ENCODE peak calls at places on chromosomes 7 and 10, in six cellular contexts. Z is HepG2, G is astrocyte, X is trophoblast cell, S is PC-3, E is mammary epithelial cell. F is an unnamed sample.

GRCh38 chr10:9018161-9018843 is 963.8 kb downstream of the GATA3 start:
- DNase-seq in Z (no peak), S (no peak), G (no peak), E (no peak), X (no peak), F (no peak)

GRCh38 chr10:90352288-90352687 is 505.6 kb downstream of the HTR7 start:
- DNase-seq in S (no peak), E (no peak), G (no peak), Z (no peak), X (no peak), F (peak)

GRCh38 chr7:70006411-70006920 is 408.2 kb downstream of the AUTS2 start:
- DNase-seq in X (no peak), E (no peak), Z (no peak), G (no peak), S (no peak), F (no peak)

GRCh38 chr7:135845415-135846075 is 96.9 kb upstream of the FAM180A start:
- DNase-seq in G (no peak), Z (no peak), X (no peak), E (no peak), S (no peak), F (no peak)

GRCh38 chr10:127346604-127347003 is 150.2 kb upstream of the INSYN2A start:
- DNase-seq in E (no peak), S (no peak), Z (no peak), G (no peak), X (peak), F (no peak)

GRCh38 chr7:32335107-32335506 is 155.1 kb downstream of the LSM5 start:
- DNase-seq in G (no peak), E (peak), Z (no peak), X (no peak), S (peak), F (no peak)

GRCh38 chr10:76354349-76354748 is 922.9 kb downstream of the LRMDA start:
- DNase-seq in S (no peak), Z (no peak), G (no peak), X (no peak), E (no peak), F (no peak)

GRCh38 chr7:41198502-41198901 is 504.4 kb downstream of the INHBA start:
- DNase-seq in G (no peak), Z (no peak), E (no peak), S (no peak), X (no peak), F (no peak)

GRCh38 chr7:150848561-150849115 is 3.7 kb upstream of the AOC1 start:
- DNase-seq in E (no peak), X (no peak), S (no peak), Z (no peak), G (no peak), F (no peak)

GRCh38 chr7:28984631-28985030 is 26.5 kb upstream of the TRIL start:
- DNase-seq in E (peak), Z (no peak), X (no peak), G (peak), S (peak), F (no peak)

GRCh38 chr7:140924019-140924820 is 509 bp downstream of the BRAF start:
- DNase-seq in S (peak), G (peak), E (peak), X (peak), Z (peak), F (peak)

GRCh38 chr7:1647961-1648631 is 22.0 kb upstream of the ELFN1 start:
- DNase-seq in E (no peak), G (no peak), S (no peak), X (no peak), Z (no peak), F (no peak)

GRCh38 chr10:131196176-131196885 is 115.2 kb downstream of the TCERG1L start:
- DNase-seq in X (no peak), G (no peak), S (no peak), Z (no peak), E (no peak), F (no peak)

GRCh38 chr10:124648738-124649137 is 95.4 kb downstream of the FAM53B start:
- DNase-seq in Z (no peak), E (peak), S (no peak), X (no peak), G (peak), F (peak)

GRCh38 chr10:124649209-124649608 is 95.0 kb downstream of the FAM53B start:
- DNase-seq in Z (no peak), S (no peak), G (no peak), E (no peak), X (no peak), F (no peak)

GRCh38 chr10:124647421-124648130 is 96.6 kb downstream of the FAM53B start:
- DNase-seq in S (peak), Z (peak), X (no peak), E (peak), G (no peak), F (no peak)

GRCh38 chr10:124646483-124647352 is 97.5 kb downstream of the FAM53B start:
- DNase-seq in Z (peak), S (no peak), G (peak), X (no peak), E (no peak), F (peak)

DNA sequence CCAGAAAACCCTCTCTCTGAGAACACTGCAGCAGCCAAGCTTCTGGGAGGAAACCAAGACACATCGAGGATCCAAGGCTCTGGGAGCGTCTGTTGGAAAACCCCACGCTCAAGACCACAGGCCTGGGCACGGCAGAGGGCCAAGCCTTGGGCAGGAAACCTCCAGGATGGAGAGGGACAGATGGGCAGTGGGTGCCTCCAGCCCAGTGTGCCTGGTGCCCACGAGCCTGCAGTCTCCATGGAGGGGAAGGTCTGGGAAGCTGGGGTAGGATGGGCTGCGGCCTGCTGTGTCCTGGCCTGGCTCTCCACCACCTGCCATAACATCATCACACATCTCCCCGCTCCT is 96.1 kb downstream of the FAM53B start:
- DNase-seq in X (no peak), S (no peak), E (no peak), G (no peak), Z (no peak), F (no peak)
- H2AFZ ChIP-seq in X (no peak), S (no peak), E (peak), G (no peak), Z (no peak), F (no peak)

GRCh38 chr10:113983552-113983951 is 60.1 kb upstream of the ADRB1 start:
- DNase-seq in X (no peak), G (no peak), Z (no peak), S (no peak), E (no peak), F (no peak)

GRCh38 chr10:113985342-113985844 is 58.3 kb upstream of the ADRB1 start:
- DNase-seq in E (no peak), X (no peak), S (no peak), G (no peak), Z (no peak), F (no peak)

GRCh38 chr10:113980408-113981087 is 63.1 kb upstream of the ADRB1 start:
- DNase-seq in G (no peak), Z (no peak), X (no peak), S (peak), E (no peak), F (no peak)

GRCh38 chr10:113982296-113982695 is 61.4 kb upstream of the ADRB1 start:
- DNase-seq in Z (no peak), E (no peak), G (no peak), S (no peak), X (no peak), F (no peak)

DNA sequence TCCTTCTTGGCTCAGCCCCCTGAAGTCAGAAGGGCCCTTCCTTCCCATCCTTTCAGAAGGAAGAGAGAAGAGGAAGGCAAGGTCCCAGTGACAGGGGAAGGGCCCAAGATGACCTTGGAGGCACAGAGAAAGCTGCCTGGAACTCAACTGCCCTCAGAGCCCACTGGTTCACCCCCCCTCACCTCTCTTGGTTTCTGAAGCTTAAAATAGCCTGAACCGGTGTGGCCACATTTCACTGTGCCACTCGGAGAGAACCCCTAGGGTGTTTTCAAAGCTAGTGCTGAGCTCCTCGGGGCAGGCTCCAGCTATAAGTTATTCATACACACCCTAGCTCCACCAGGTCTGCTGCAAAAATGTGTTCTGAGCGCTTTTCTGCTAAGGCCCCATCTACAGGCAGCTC is 60.9 kb upstream of the ADRB1 start:
- DNase-seq in G (no peak), Z (no peak), E (no peak), S (peak), X (peak), F (peak)
- H2AFZ ChIP-seq in G (no peak), Z (no peak), E (no peak), S (no peak), X (peak), F (no peak)

GRCh38 chr10:28714401-28715053 is 37.2 kb downstream of the BAMBI start:
- DNase-seq in Z (peak), E (no peak), G (peak), S (no peak), X (no peak), F (no peak)
- H2AFZ ChIP-seq in Z (no peak), E (no peak), G (no peak), S (no peak), X (no peak), F (no peak)

GRCh38 chr10:24351883-24352778 is 143.2 kb downstream of the KIAA1217 start:
- DNase-seq in Z (no peak), S (no peak), E (no peak), G (peak), X (no peak), F (no peak)

GRCh38 chr10:24350111-24350921 is 141.4 kb downstream of the KIAA1217 start:
- DNase-seq in X (no peak), S (no peak), E (no peak), G (peak), Z (no peak), F (no peak)

GRCh38 chr10:24353319-24353718 is 144.4 kb downstream of the KIAA1217 start:
- DNase-seq in Z (no peak), E (no peak), X (no peak), S (no peak), G (no peak), F (no peak)

GRCh38 chr10:24346877-24347505 is 138.1 kb downstream of the KIAA1217 start:
- DNase-seq in X (no peak), S (peak), E (peak), Z (no peak), G (no peak), F (peak)

GRCh38 chr10:24349379-24350110 is 140.6 kb downstream of the KIAA1217 start:
- DNase-seq in X (no peak), Z (no peak), G (peak), S (peak), E (peak), F (peak)
- H2AFZ ChIP-seq in X (no peak), Z (no peak), G (no peak), S (no peak), E (no peak), F (no peak)

GRCh38 chr10:88228130-88228529 is 355.0 kb downstream of the RNLS start:
- DNase-seq in E (no peak), G (no peak), S (no peak), Z (no peak), X (no peak), F (no peak)
- H2AFZ ChIP-seq in E (no peak), G (no peak), S (no peak), Z (no peak), X (no peak), F (no peak)

GRCh38 chr7:3977391-3977790 is 676.3 kb downstream of the SDK1 start:
- DNase-seq in S (no peak), X (no peak), E (no peak), Z (no peak), G (no peak), F (no peak)
- H2AFZ ChIP-seq in S (no peak), X (no peak), E (no peak), Z (no peak), G (no peak), F (no peak)

DNA sequence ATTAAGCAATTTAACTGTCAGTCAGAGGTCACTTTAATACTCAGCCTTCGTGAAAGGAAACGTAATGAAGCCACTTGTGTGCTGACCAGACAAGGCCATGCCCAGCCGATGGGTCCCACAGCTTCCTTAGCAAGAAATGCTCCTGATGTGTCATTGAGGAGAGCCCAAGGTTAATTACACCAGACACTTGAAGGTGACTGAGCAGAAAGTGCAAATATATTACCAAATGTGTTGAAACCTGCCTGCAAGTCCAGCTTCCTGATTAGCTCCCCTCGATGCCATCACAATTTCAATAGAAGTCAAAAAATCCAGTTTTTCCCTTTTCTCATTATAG is 151.5 kb upstream of the RSU1 start:
- DNase-seq in Z (no peak), G (no peak), X (no peak), S (no peak), E (no peak), F (no peak)
- H2AFZ ChIP-seq in Z (no peak), G (peak), X (no peak), S (no peak), E (peak), F (no peak)

DNA sequence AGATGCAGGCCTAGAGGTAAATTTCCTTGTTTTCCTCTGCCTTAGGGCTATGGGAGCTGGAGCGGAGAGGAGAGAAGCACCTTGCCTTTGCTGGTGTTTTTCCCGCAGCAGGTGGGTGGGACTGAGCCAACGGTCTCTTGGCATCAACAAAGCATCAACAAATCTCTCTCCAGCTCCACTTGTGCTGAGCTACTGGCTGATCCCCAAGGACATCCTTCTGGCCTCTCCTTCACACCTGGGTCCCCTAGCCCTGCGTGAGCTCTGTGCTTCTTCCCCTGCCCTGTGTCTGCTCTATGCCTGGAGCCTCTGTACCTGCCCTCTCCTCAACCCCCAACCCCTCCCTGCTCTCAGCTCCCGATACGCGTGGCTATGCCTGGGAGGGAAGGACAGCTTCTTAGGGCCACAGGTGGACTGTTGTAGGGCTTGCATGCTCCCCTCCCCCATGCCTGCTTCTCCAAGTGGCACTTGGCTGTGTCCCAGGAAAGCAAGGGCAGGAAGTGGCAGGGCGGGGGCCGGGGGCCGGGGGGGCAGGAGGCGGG is 3.2 kb upstream of the CLDN4 start:
- DNase-seq in Z (no peak), G (no peak), S (peak), X (peak), E (peak), F (peak)
- H2AFZ ChIP-seq in Z (no peak), G (no peak), S (no peak), X (peak), E (peak), F (no peak)

DNA sequence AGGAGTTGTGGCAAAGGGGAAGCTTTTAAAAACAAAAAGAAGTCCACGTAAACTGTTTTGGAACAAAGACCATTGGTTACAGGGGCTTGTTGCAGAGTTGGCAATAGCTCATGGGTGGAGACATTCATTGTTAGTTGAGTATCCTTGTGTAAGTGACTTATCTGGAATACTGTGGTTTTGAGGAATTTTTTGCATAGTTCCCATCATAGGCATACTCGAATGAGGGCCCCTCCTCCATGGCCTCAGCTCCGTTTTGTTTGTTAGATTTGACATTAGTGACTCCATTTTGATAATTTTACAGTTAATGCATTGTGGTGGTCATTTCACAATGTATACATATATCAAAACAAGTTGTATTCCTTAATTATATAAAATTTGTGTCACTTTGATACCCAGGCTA is 12.8 kb upstream of the SMKR1 start:
- DNase-seq in G (peak), Z (peak), S (peak), E (no peak), X (no peak), F (no peak)
- H2AFZ ChIP-seq in G (peak), Z (no peak), S (no peak), E (no peak), X (no peak), F (no peak)

GRCh38 chr7:106056513-106057203 is 55.5 kb downstream of the SYPL1 start:
- DNase-seq in E (peak), G (peak), X (peak), S (peak), Z (peak), F (peak)
- H2AFZ ChIP-seq in E (peak), G (no peak), X (no peak), S (peak), Z (no peak), F (no peak)